ENCODE peak calls at places on chromosome 15, in four cellular contexts. One of them, this sample, is unnamed.

GRCh38 chr15:56917652-56918045 is 795 bp upstream of the TCF12 start:
- DNase-seq in HFF-Myc: no peak
- DNase-seq in cardiac muscle cell: no peak
- DNase-seq in GM06990: no peak
- DNase-seq in this sample: no peak

GRCh38 chr15:65069179-65069578 is 1.4 kb upstream of the RASL12 start:
- DNase-seq in HFF-Myc: peak
- DNase-seq in cardiac muscle cell: peak
- DNase-seq in GM06990: no peak
- DNase-seq in this sample: peak

GRCh38 chr15:57216288-57216687 is 160.0 kb upstream of the CGNL1 start:
- DNase-seq in cardiac muscle cell: peak
- DNase-seq in HFF-Myc: peak
- DNase-seq in GM06990: no peak
- DNase-seq in this sample: peak

GRCh38 chr15:70293606-70294470 is 196.1 kb upstream of the TLE3 start:
- DNase-seq in cardiac muscle cell: no peak
- DNase-seq in GM06990: no peak
- DNase-seq in HFF-Myc: no peak
- DNase-seq in this sample: no peak

GRCh38 chr15:61794276-61794675 is 266.0 kb downstream of the VPS13C start:
- DNase-seq in GM06990: no peak
- DNase-seq in cardiac muscle cell: peak
- DNase-seq in HFF-Myc: no peak
- DNase-seq in this sample: peak

GRCh38 chr15:51864408-51865056 is 35.1 kb downstream of the TMOD3 start:
- DNase-seq in GM06990: no peak
- DNase-seq in HFF-Myc: no peak
- DNase-seq in cardiac muscle cell: no peak
- DNase-seq in this sample: no peak

GRCh38 chr15:45378149-45378912 is at the start of gene GATM:
- DNase-seq in cardiac muscle cell: peak
- DNase-seq in GM06990: peak
- DNase-seq in HFF-Myc: peak
- DNase-seq in this sample: peak

GRCh38 chr15:92294759-92295158 is 98.9 kb upstream of the ST8SIA2 start:
- DNase-seq in HFF-Myc: no peak
- DNase-seq in cardiac muscle cell: no peak
- DNase-seq in GM06990: no peak
- DNase-seq in this sample: no peak

GRCh38 chr15:49962044-49962602 is 156.9 kb downstream of the ATP8B4 start:
- DNase-seq in GM06990: no peak
- DNase-seq in HFF-Myc: no peak
- DNase-seq in cardiac muscle cell: peak
- DNase-seq in this sample: peak

GRCh38 chr15:40050788-40051615 is 12.0 kb upstream of the SRP14 start:
- DNase-seq in GM06990: no peak
- DNase-seq in cardiac muscle cell: peak
- DNase-seq in HFF-Myc: no peak
- DNase-seq in this sample: no peak

GRCh38 chr15:86624261-86625036 is 544.8 kb downstream of the AGBL1 start:
- DNase-seq in GM06990: no peak
- DNase-seq in HFF-Myc: peak
- DNase-seq in cardiac muscle cell: peak
- DNase-seq in this sample: peak

GRCh38 chr15:41866263-41866703 is 27.6 kb downstream of the SPTBN5 start:
- DNase-seq in cardiac muscle cell: no peak
- DNase-seq in HFF-Myc: no peak
- DNase-seq in GM06990: no peak
- DNase-seq in this sample: no peak

DNA sequence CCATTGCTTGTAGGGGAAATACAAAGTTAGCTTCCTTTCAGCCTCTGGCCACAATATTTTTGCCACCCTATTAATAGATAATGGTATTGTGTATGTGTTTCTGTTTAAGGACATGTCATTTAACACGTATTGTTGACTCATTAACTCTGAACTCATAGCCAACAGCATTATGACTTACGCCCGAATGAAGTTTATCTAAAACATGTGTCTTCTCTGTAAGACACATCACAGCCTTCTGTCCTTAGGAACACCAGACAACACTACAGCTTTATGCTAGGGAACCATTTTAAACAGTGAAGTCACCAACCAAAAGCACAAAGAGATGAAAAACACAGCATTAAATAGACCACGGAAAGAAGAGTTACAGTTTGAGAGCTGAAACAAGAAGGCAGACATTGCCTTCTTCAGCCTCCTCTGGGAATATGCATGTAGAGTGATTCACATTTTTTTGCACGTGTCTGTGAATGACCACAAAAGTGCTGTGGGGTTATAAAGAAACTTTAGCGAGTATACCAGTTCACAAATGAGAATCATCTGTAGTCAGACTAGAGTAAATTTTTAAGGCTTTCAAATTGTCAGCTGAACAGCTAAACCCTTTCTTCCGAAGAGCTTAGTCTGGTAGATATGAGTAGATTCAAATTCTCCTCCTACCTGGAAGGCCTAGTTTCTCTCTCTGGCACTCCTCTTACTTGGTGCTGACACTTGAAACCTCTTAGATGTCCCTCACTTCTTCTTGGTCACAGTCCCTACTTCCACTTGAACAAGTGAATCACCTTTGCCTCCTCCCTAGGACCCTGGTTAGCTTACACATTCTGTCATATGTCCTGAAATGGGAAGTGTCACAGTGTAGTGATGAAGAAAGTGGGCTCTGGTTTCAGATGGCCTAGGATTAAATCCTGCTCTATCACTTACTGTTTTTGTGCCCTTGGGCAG is 32.2 kb downstream of the MCTP2 start:
- DNase-seq in HFF-Myc: no peak
- DNase-seq in cardiac muscle cell: no peak
- DNase-seq in GM06990: peak
- DNase-seq in this sample: no peak
- H3K4me3 ChIP-seq in HFF-Myc: no peak
- H3K4me3 ChIP-seq in cardiac muscle cell: no peak
- H3K4me3 ChIP-seq in GM06990: no peak
- H3K4me3 ChIP-seq in this sample: no peak

GRCh38 chr15:31327674-31328424 is 1.2 kb downstream of the KLF13 start:
- DNase-seq in GM06990: peak
- DNase-seq in HFF-Myc: no peak
- DNase-seq in cardiac muscle cell: peak
- DNase-seq in this sample: peak
- TF ChIP-seq CTCF in GM06990: no peak
- TF ChIP-seq CTCF in HFF-Myc: no peak
- TF ChIP-seq CTCF in cardiac muscle cell: no peak
- TF ChIP-seq CTCF in this sample: no peak

DNA sequence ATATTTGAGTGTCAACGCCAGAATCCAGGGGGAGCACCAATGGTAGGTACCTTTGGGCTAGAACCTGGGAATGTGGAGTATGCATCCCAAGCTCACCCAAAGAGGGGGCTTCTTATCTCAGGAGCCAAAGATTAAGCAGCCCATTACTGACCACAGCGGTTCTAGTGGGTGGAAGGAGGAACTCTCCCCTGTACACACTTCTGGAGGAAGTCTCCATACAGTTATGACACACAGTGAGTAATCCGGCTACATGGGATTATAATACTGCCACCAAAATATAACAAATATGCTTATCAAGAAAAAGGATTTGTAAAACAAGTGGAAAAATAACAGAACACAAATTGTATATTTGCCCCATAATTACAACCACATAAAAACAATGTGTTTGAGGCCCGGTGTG is 8.4 kb downstream of the MYO1E start:
- DNase-seq in HFF-Myc: no peak
- DNase-seq in GM06990: no peak
- DNase-seq in cardiac muscle cell: no peak
- DNase-seq in this sample: peak
- H3K4me3 ChIP-seq in HFF-Myc: no peak
- H3K4me3 ChIP-seq in GM06990: no peak
- H3K4me3 ChIP-seq in cardiac muscle cell: no peak
- H3K4me3 ChIP-seq in this sample: no peak

DNA sequence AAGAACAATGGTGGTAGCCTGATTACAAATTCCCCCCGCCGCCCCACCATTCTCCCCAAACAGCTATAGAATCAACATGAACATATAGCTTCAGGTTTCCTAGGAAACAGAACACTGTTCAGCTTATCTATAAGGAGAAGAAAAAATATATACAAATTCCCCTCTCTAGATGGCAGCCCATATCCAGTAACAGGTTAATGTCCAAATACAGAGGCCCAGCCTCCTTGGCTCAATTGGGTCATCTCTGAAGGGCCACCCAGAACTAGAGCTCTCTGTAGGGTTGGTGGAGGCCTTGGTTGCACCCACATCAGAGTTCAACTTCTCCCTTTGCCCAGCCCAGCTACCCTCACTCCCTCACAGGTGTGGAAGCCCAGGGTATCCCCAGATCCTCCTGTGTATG is 91.5 kb upstream of the ADAMTS17 start:
- DNase-seq in GM06990: no peak
- DNase-seq in cardiac muscle cell: no peak
- DNase-seq in HFF-Myc: no peak
- DNase-seq in this sample: no peak
- TF ChIP-seq CTCF in GM06990: no peak
- TF ChIP-seq CTCF in cardiac muscle cell: no peak
- TF ChIP-seq CTCF in HFF-Myc: no peak
- TF ChIP-seq CTCF in this sample: no peak

This sample was measured in fibroblast of pulmonary artery.